ENCODE peak calls at places on chromosomes 2 and 18, in six cellular contexts. One of them, this sample, is unnamed.
A peak's percentile ranks its signal among the peaks of the same experiment; 100 is the strongest.

GRCh38 chr2:227280895-227281294 is 44.2 kb upstream of the MFF start:
- DNase-seq in HTR-8/SVneo: no peak
- DNase-seq in SK-N-SH: no peak
- DNase-seq in cardiac muscle cell: peak; percentile 54
- DNase-seq in NCI-H774: no peak
- DNase-seq in NCI-H1092 treated with DMSO at 0.1 percent for 48 hours: no peak
- DNase-seq in this sample: no peak

GRCh38 chr2:3839489-3839888 is 136.1 kb downstream of the DCDC2C start:
- DNase-seq in HTR-8/SVneo: no peak
- DNase-seq in SK-N-SH: no peak
- DNase-seq in cardiac muscle cell: peak; percentile 55
- DNase-seq in NCI-H774: peak; percentile 33
- DNase-seq in NCI-H1092 treated with DMSO at 0.1 percent for 48 hours: no peak
- DNase-seq in this sample: no peak

GRCh38 chr18:7584646-7585271 is 17.6 kb downstream of the PTPRM start:
- DNase-seq in HTR-8/SVneo: no peak
- DNase-seq in SK-N-SH: no peak
- DNase-seq in cardiac muscle cell: no peak
- DNase-seq in NCI-H774: no peak
- DNase-seq in NCI-H1092 treated with DMSO at 0.1 percent for 48 hours: no peak
- DNase-seq in this sample: no peak

GRCh38 chr18:21678897-21679296 is 25.7 kb downstream of the ABHD3 start:
- DNase-seq in HTR-8/SVneo: no peak
- DNase-seq in SK-N-SH: no peak
- DNase-seq in cardiac muscle cell: no peak
- DNase-seq in NCI-H774: no peak
- DNase-seq in NCI-H1092 treated with DMSO at 0.1 percent for 48 hours: no peak
- DNase-seq in this sample: no peak

GRCh38 chr2:238299803-238300202 is 11.4 kb upstream of the PER2 start:
- DNase-seq in HTR-8/SVneo: no peak
- DNase-seq in SK-N-SH: no peak
- DNase-seq in cardiac muscle cell: no peak
- DNase-seq in NCI-H774: no peak
- DNase-seq in NCI-H1092 treated with DMSO at 0.1 percent for 48 hours: no peak
- DNase-seq in this sample: no peak

GRCh38 chr2:188665196-188665595 is 309.0 kb upstream of the COL3A1 start:
- DNase-seq in HTR-8/SVneo: no peak
- DNase-seq in SK-N-SH: no peak
- DNase-seq in cardiac muscle cell: no peak
- DNase-seq in NCI-H774: no peak
- DNase-seq in NCI-H1092 treated with DMSO at 0.1 percent for 48 hours: no peak
- DNase-seq in this sample: no peak

GRCh38 chr2:160246356-160246755 is 46.3 kb upstream of the ITGB6 start:
- DNase-seq in HTR-8/SVneo: no peak
- DNase-seq in SK-N-SH: no peak
- DNase-seq in cardiac muscle cell: no peak
- DNase-seq in NCI-H774: no peak
- DNase-seq in NCI-H1092 treated with DMSO at 0.1 percent for 48 hours: no peak
- DNase-seq in this sample: no peak

GRCh38 chr2:2294183-2294675 is 36.8 kb downstream of the MYT1L start:
- DNase-seq in HTR-8/SVneo: no peak
- DNase-seq in SK-N-SH: peak; percentile 74
- DNase-seq in cardiac muscle cell: no peak
- DNase-seq in NCI-H774: no peak
- DNase-seq in NCI-H1092 treated with DMSO at 0.1 percent for 48 hours: no peak
- DNase-seq in this sample: no peak

GRCh38 chr2:222561817-222562424 is 94.0 kb downstream of the FARSB start:
- DNase-seq in HTR-8/SVneo: peak; percentile 65
- DNase-seq in SK-N-SH: peak; percentile 63
- DNase-seq in cardiac muscle cell: peak; percentile 77
- DNase-seq in NCI-H774: peak; percentile 31
- DNase-seq in NCI-H1092 treated with DMSO at 0.1 percent for 48 hours: peak; percentile 57
- DNase-seq in this sample: peak; percentile 61

GRCh38 chr18:2848145-2848878 is 1.5 kb downstream of the EMILIN2 start:
- DNase-seq in HTR-8/SVneo: no peak
- DNase-seq in SK-N-SH: no peak
- DNase-seq in cardiac muscle cell: no peak
- DNase-seq in NCI-H774: no peak
- DNase-seq in NCI-H1092 treated with DMSO at 0.1 percent for 48 hours: no peak
- DNase-seq in this sample: no peak

GRCh38 chr2:201406077-201406662 is 45.1 kb downstream of the TRAK2 start:
- DNase-seq in HTR-8/SVneo: no peak
- DNase-seq in SK-N-SH: no peak
- DNase-seq in cardiac muscle cell: no peak
- DNase-seq in NCI-H774: no peak
- DNase-seq in NCI-H1092 treated with DMSO at 0.1 percent for 48 hours: no peak
- DNase-seq in this sample: peak; percentile 34

GRCh38 chr2:44121899-44122298 is 46.8 kb upstream of the PPM1B start:
- DNase-seq in HTR-8/SVneo: no peak
- DNase-seq in SK-N-SH: no peak
- DNase-seq in cardiac muscle cell: no peak
- DNase-seq in NCI-H774: no peak
- DNase-seq in NCI-H1092 treated with DMSO at 0.1 percent for 48 hours: no peak
- DNase-seq in this sample: no peak

GRCh38 chr2:159091981-159092380 is 123.5 kb downstream of the TANC1 start:
- DNase-seq in HTR-8/SVneo: no peak
- DNase-seq in SK-N-SH: no peak
- DNase-seq in cardiac muscle cell: no peak
- DNase-seq in NCI-H774: no peak
- DNase-seq in NCI-H1092 treated with DMSO at 0.1 percent for 48 hours: no peak
- DNase-seq in this sample: no peak

GRCh38 chr2:30631051-30631671 is 176.1 kb downstream of the CAPN13 start:
- DNase-seq in HTR-8/SVneo: no peak
- DNase-seq in SK-N-SH: no peak
- DNase-seq in cardiac muscle cell: no peak
- DNase-seq in NCI-H774: no peak
- DNase-seq in NCI-H1092 treated with DMSO at 0.1 percent for 48 hours: no peak
- DNase-seq in this sample: no peak

GRCh38 chr2:206876176-206876575 is 63.1 kb upstream of the CPO start:
- DNase-seq in HTR-8/SVneo: no peak
- DNase-seq in SK-N-SH: peak; percentile 32
- DNase-seq in cardiac muscle cell: peak; percentile 8
- DNase-seq in NCI-H774: no peak
- DNase-seq in NCI-H1092 treated with DMSO at 0.1 percent for 48 hours: no peak
- DNase-seq in this sample: no peak

GRCh38 chr2:4066217-4066616 is 362.8 kb downstream of the DCDC2C start:
- DNase-seq in HTR-8/SVneo: no peak
- DNase-seq in SK-N-SH: no peak
- DNase-seq in cardiac muscle cell: no peak
- DNase-seq in NCI-H774: no peak
- DNase-seq in NCI-H1092 treated with DMSO at 0.1 percent for 48 hours: no peak
- DNase-seq in this sample: no peak

GRCh38 chr2:204453730-204454167 is 91.5 kb upstream of the PARD3B start:
- DNase-seq in HTR-8/SVneo: no peak
- DNase-seq in SK-N-SH: peak; percentile 11
- DNase-seq in cardiac muscle cell: peak; percentile 46
- DNase-seq in NCI-H774: peak; percentile 9
- DNase-seq in NCI-H1092 treated with DMSO at 0.1 percent for 48 hours: peak; percentile 28
- DNase-seq in this sample: no peak

GRCh38 chr2:15074751-15075700 is 442.5 kb downstream of the LRATD1 start:
- DNase-seq in HTR-8/SVneo: no peak
- DNase-seq in SK-N-SH: no peak
- DNase-seq in cardiac muscle cell: no peak
- DNase-seq in NCI-H774: no peak
- DNase-seq in NCI-H1092 treated with DMSO at 0.1 percent for 48 hours: no peak
- DNase-seq in this sample: no peak

GRCh38 chr18:24497052-24497754 is 36.8 kb downstream of the HRH4 start:
- DNase-seq in HTR-8/SVneo: no peak
- DNase-seq in SK-N-SH: no peak
- DNase-seq in cardiac muscle cell: no peak
- DNase-seq in NCI-H774: peak; percentile 71
- DNase-seq in NCI-H1092 treated with DMSO at 0.1 percent for 48 hours: no peak
- DNase-seq in this sample: peak; percentile 71

This sample was measured in NCI-H1694 treated with DMSO at 0.1 percent for 48 hours.